ENCODE peak calls at places on chromosomes 3 and 15, in seven cellular contexts. R is stimulated activated CD4-positive, alpha-beta T cell treated with anti-CD3 and anti-CD28 coated beads, Interleukin-15, amount 100 ng/mL, for 1 hour; U is cardiac muscle cell; Y is H4; K is aorta; Z is choroid plexus epithelial cell; P is neural progenitor cell. A is an unnamed sample.

GRCh38 chr3:127235706-127236105 is 42.8 kb downstream of the PRR23E start:
- DNase-seq in R (no peak), P (no peak), Y (no peak), U (no peak), K (no peak), Z (no peak), A (no peak)

GRCh38 chr3:168040624-168041208 is 55.0 kb downstream of the GOLIM4 start:
- DNase-seq in Z (peak), U (peak), R (no peak), Y (peak), K (no peak), P (peak), A (peak)

GRCh38 chr3:112845772-112846171 is 892 bp downstream of the CD200R1L start:
- DNase-seq in P (no peak), U (no peak), R (no peak), Z (no peak), K (no peak), Y (no peak), A (no peak)

GRCh38 chr3:126982125-126982521 is 792 bp upstream of the PLXNA1 start:
- DNase-seq in R (no peak), Y (no peak), P (no peak), K (no peak), Z (peak), U (peak), A (no peak)

GRCh38 chr15:100192092-100192695 is 149.6 kb downstream of the ADAMTS17 start:
- DNase-seq in Z (no peak), P (no peak), U (no peak), K (no peak), R (no peak), Y (no peak), A (no peak)

GRCh38 chr3:81602781-81603180 is 158.7 kb downstream of the GBE1 start:
- DNase-seq in R (no peak), U (peak), Y (no peak), K (no peak), P (no peak), Z (peak), A (no peak)

GRCh38 chr15:63378946-63379345 is 2.7 kb downstream of the CA12 start:
- DNase-seq in P (no peak), R (no peak), Y (no peak), Z (no peak), U (no peak), K (no peak), A (no peak)

GRCh38 chr3:2036096-2036495 is 62.6 kb upstream of the CNTN4 start:
- DNase-seq in K (no peak), Z (no peak), R (no peak), U (no peak), Y (peak), P (no peak), A (no peak)

GRCh38 chr3:49410844-49411549 is 779 bp downstream of the RHOA start:
- DNase-seq in U (no peak), R (no peak), Z (no peak), K (no peak), Y (no peak), P (no peak), A (no peak)

GRCh38 chr3:34382859-34383258 is 584.4 kb downstream of the PDCD6IP start:
- DNase-seq in K (no peak), U (no peak), P (no peak), R (no peak), Y (no peak), Z (no peak), A (peak)

GRCh38 chr3:115822572-115822971 is 199.3 kb downstream of the GAP43 start:
- DNase-seq in Z (no peak), R (no peak), U (no peak), K (no peak), P (no peak), Y (no peak), A (no peak)

GRCh38 chr3:8712871-8713360 is 20.7 kb upstream of the CAV3 start:
- DNase-seq in R (no peak), U (no peak), Y (no peak), P (no peak), K (no peak), Z (no peak), A (no peak)

GRCh38 chr3:52331091-52331490 is 15.0 kb downstream of the DNAH1 start:
- DNase-seq in U (no peak), Z (no peak), Y (no peak), K (no peak), R (no peak), P (no peak), A (no peak)

GRCh38 chr15:63244976-63245645 is 32.3 kb upstream of the APH1B start:
- DNase-seq in K (no peak), P (no peak), Z (peak), R (no peak), Y (no peak), U (no peak), A (no peak)

GRCh38 chr3:16088496-16088895 is 86.0 kb upstream of the GALNT15 start:
- DNase-seq in R (no peak), P (no peak), Y (no peak), Z (no peak), U (no peak), K (no peak), A (no peak)

GRCh38 chr15:81653259-81653658 is 279.2 kb upstream of the TMC3 start:
- DNase-seq in K (no peak), P (no peak), R (no peak), Y (no peak), U (no peak), Z (no peak), A (no peak)

GRCh38 chr3:60657972-60658371 is 593.3 kb downstream of the FHIT start:
- DNase-seq in Y (no peak), U (no peak), P (no peak), K (no peak), Z (no peak), R (no peak), A (no peak)

GRCh38 chr3:42031808-42032475 is 59.2 kb upstream of the TRAK1 start:
- DNase-seq in Z (peak), R (no peak), K (no peak), U (peak), Y (no peak), P (peak), A (peak)

GRCh38 chr3:43400162-43400561 is 113.8 kb downstream of the SNRK start:
- DNase-seq in K (no peak), Z (peak), U (peak), R (no peak), Y (no peak), P (no peak), A (no peak)

GRCh38 chr3:138781012-138781470 is 53.7 kb downstream of the PIK3CB start:
- DNase-seq in K (no peak), R (peak), U (no peak), P (no peak), Z (no peak), Y (peak), A (peak)

GRCh38 chr3:50441818-50442217 is 61.6 kb downstream of the CACNA2D2 start:
- DNase-seq in U (no peak), R (no peak), Y (no peak), P (no peak), Z (no peak), K (no peak), A (no peak)

GRCh38 chr3:13578246-13578645 is 29.3 kb downstream of the FBLN2 start:
- DNase-seq in R (no peak), U (no peak), P (no peak), K (no peak), Y (no peak), Z (no peak), A (no peak)

GRCh38 chr15:93460717-93461116 is 371.7 kb upstream of the RGMA start:
- DNase-seq in P (no peak), R (no peak), K (no peak), U (no peak), Y (no peak), Z (no peak), A (peak)

GRCh38 chr3:194824676-194825075 is 139.0 kb downstream of the FAM43A start:
- DNase-seq in P (no peak), Y (no peak), U (peak), R (no peak), Z (peak), K (no peak), A (no peak)

GRCh38 chr3:58116161-58116955 is 94.4 kb downstream of the DNASE1L3 start:
- DNase-seq in Z (no peak), Y (no peak), K (no peak), U (no peak), R (peak), P (no peak), A (no peak)

GRCh38 chr3:49602877-49603411 is 48.7 kb downstream of the BSN start:
- DNase-seq in Z (no peak), U (no peak), R (peak), Y (no peak), K (no peak), P (no peak), A (no peak)

GRCh38 chr15:60592386-60593339 is 113.7 kb upstream of the ICE2 start:
- DNase-seq in P (peak), Y (peak), Z (peak), U (peak), R (peak), K (peak), A (peak)

GRCh38 chr3:170614214-170614966 is 28.5 kb upstream of the SLC7A14 start:
- DNase-seq in K (no peak), P (no peak), Z (peak), Y (peak), U (peak), R (no peak), A (peak)

GRCh38 chr15:63019539-63020109 is 22.9 kb upstream of the TPM1 start:
- DNase-seq in R (no peak), Y (peak), Z (peak), U (peak), K (no peak), P (peak), A (peak)

GRCh38 chr3:127172670-127173515 is 20.0 kb upstream of the PRR23E start:
- DNase-seq in K (peak), P (no peak), R (no peak), Z (peak), U (peak), Y (peak), A (no peak)

GRCh38 chr3:52407779-52408178 is 37.1 kb downstream of the SEMA3G start:
- DNase-seq in K (peak), U (no peak), P (no peak), Z (no peak), R (no peak), Y (no peak), A (no peak)

GRCh38 chr3:62672988-62673313 is 202.3 kb downstream of the CADPS start:
- DNase-seq in R (no peak), Z (no peak), Y (no peak), U (no peak), P (no peak), K (no peak), A (no peak)

GRCh38 chr3:100042144-100042543 is 72.2 kb downstream of the FILIP1L start:
- DNase-seq in R (no peak), P (no peak), U (peak), Y (peak), K (no peak), Z (peak), A (no peak)

GRCh38 chr15:78625621-78626280 is 5.0 kb upstream of the CHRNA3 start:
- DNase-seq in Y (no peak), Z (no peak), U (no peak), K (no peak), R (no peak), P (no peak), A (no peak)

A was measured in Caki2.